ENCODE peak calls at places on chromosomes 5 and 9, in seven cellular contexts. T is lung; M is choroid plexus epithelial cell; Z is activated CD8-positive, alpha-beta memory T cell treated with anti-CD3 and anti-CD28 coated beads, Interleukin-2, amount 50 U/mL, for 48 hours; Q is stimulated activated CD4-positive, alpha-beta T cell treated with anti-CD3 and anti-CD28 coated beads, Interleukin-15, amount 100 ng/mL, for 1 hour; W is T-helper 17 cell; V is HepG2. P is an unnamed sample.

GRCh38 chr5:14463629-14464028 is 118.0 kb upstream of the OTULINL start:
- DNase-seq in T (no peak), M (peak), Z (no peak), Q (no peak), W (no peak), V (no peak), P (no peak)

GRCh38 chr9:131728546-131728910 is 11.3 kb downstream of the RAPGEF1 start:
- DNase-seq in T (no peak), M (no peak), Z (no peak), Q (no peak), W (no peak), V (no peak), P (no peak)

GRCh38 chr5:68373050-68373449 is 157.5 kb downstream of the PIK3R1 start:
- DNase-seq in T (no peak), M (no peak), Z (no peak), Q (no peak), W (no peak), V (no peak), P (no peak)

GRCh38 chr5:178331491-178331981 is 98.9 kb upstream of the PHYKPL start:
- DNase-seq in T (peak), M (no peak), Z (no peak), Q (no peak), W (no peak), V (no peak), P (peak)

GRCh38 chr9:129781991-129782390 is 21.0 kb upstream of the TOR1B start:
- DNase-seq in T (no peak), M (peak), Z (no peak), Q (no peak), W (no peak), V (no peak), P (no peak)

GRCh38 chr5:56359809-56360685 is 126.9 kb upstream of the ANKRD55 start:
- DNase-seq in T (no peak), M (no peak), Z (no peak), Q (no peak), W (no peak), V (peak), P (no peak)

GRCh38 chr9:107749787-107750444 is 260.3 kb upstream of the KLF4 start:
- DNase-seq in T (peak), M (peak), Z (no peak), Q (no peak), W (no peak), V (peak), P (peak)

GRCh38 chr9:87793292-87793691 is 67.4 kb downstream of the CTSL start:
- DNase-seq in T (no peak), M (peak), Z (no peak), Q (no peak), W (no peak), V (peak), P (no peak)

GRCh38 chr5:148928141-148928540 is 101.7 kb downstream of the ADRB2 start:
- DNase-seq in T (no peak), M (no peak), Z (no peak), Q (no peak), W (no peak), V (no peak), P (no peak)

GRCh38 chr5:92552206-92553160 is 1028.5 kb downstream of the NR2F1-AS1 start:
- DNase-seq in T (no peak), M (peak), Z (no peak), Q (no peak), W (no peak), V (peak), P (no peak)